ENCODE peak calls at places on chromosomes 16 and 17, in four cellular contexts. F, L, B and E are unnamed samples.

GRCh38 chr16:84999857-85000480 is 11.4 kb downstream of the ZDHHC7 start:
- DNase-seq in F (no peak), L (no peak), B (no peak), E (no peak)

GRCh38 chr17:50872710-50873424 is 6.7 kb upstream of the TOB1 start:
- DNase-seq in F (no peak), L (no peak), B (no peak), E (no peak)

GRCh38 chr16:68000450-68000849 is 1.2 kb upstream of the DPEP2 start:
- DNase-seq in F (no peak), L (no peak), B (no peak), E (no peak)

GRCh38 chr16:67329901-67330300 is 3.3 kb downstream of the LRRC36 start:
- DNase-seq in F (no peak), L (no peak), B (no peak), E (no peak)

GRCh38 chr16:16073884-16074781 is 124.7 kb downstream of the ABCC1 start:
- DNase-seq in F (peak), L (peak), B (no peak), E (peak)

GRCh38 chr17:10384175-10384574 is 11.4 kb upstream of the MYH13 start:
- DNase-seq in F (no peak), L (no peak), B (no peak), E (no peak)

GRCh38 chr17:50270430-50271172 is 3.7 kb upstream of the TMEM92 start:
- DNase-seq in F (no peak), L (peak), B (no peak), E (no peak)

GRCh38 chr16:1164382-1164781 is 11.5 kb downstream of the CACNA1H start:
- DNase-seq in F (no peak), L (no peak), B (no peak), E (no peak)

GRCh38 chr16:83328936-83329335 is 478.8 kb upstream of the HSBP1 start:
- DNase-seq in F (no peak), L (no peak), B (no peak), E (no peak)

DNA sequence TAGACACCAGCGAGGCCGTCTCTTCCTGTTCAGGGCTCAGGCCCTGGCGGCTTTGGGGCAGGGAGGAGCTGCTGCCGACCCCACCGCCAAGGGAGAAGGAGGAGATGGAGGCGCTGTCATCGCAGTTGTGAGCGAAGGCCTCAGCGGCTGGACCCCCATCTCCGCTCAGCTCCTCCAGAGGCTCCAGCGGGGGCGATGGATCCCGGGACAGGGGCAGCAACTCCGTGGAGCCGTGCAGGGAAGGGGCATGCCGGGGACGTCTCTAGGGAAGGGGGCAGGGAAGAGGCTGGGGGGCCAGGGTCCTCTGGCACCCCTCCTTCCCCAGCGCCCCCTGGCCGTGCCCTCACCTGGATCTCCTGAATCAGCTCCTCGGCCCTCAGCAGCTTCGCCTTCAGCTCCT is 10.7 kb downstream of the RABEP2 start:
- DNase-seq in F (no peak), L (no peak), B (no peak), E (no peak)
- TF ChIP-seq JUND in F (no peak), L (no peak), B (no peak), E (no peak)

GRCh38 chr17:29582767-29583166 is 6.7 kb downstream of the GIT1 start:
- DNase-seq in F (no peak), L (no peak), B (no peak), E (no peak)

GRCh38 chr17:29579866-29580771 is 9.3 kb downstream of the GIT1 start:
- DNase-seq in F (peak), L (peak), B (no peak), E (peak)

GRCh38 chr17:29583324-29584248 is 5.9 kb downstream of the GIT1 start:
- DNase-seq in F (no peak), L (no peak), B (no peak), E (no peak)

GRCh38 chr17:29581583-29582253 is 7.7 kb downstream of the GIT1 start:
- DNase-seq in F (no peak), L (no peak), B (no peak), E (no peak)

DNA sequence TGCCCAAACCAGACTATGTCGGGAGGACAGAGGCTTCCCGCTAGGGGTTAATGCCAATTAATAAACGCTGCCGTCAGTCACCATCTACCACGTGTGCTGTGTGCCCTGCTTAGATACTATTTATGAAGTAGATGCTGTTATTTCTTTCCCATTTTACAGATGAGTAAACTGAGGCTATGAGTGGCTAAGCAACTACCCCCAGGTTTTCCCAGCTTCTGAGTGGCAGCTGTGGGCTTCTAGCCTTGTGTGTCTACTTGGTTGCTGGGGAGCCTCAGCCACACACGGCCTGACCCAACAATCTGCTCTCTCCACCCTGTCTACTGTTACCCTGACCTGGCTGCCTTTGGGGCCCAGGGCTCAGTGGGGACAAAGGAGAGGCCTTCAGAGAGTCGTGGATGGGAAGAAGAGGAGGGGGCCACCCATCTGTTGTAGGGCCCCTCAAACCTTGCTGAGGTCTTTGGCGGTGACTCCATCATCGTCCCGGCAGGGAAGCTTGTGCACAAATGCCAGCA is 7.1 kb downstream of the GIT1 start:
- DNase-seq in F (no peak), L (no peak), B (no peak), E (no peak)
- TF ChIP-seq JUND in F (no peak), L (no peak), B (no peak), E (no peak)

GRCh38 chr16:89693289-89693731 is 6.8 kb downstream of the CDK10 start:
- DNase-seq in F (no peak), L (no peak), B (no peak), E (no peak)
- TF ChIP-seq JUND in F (no peak), L (no peak), B (no peak), E (no peak)

DNA sequence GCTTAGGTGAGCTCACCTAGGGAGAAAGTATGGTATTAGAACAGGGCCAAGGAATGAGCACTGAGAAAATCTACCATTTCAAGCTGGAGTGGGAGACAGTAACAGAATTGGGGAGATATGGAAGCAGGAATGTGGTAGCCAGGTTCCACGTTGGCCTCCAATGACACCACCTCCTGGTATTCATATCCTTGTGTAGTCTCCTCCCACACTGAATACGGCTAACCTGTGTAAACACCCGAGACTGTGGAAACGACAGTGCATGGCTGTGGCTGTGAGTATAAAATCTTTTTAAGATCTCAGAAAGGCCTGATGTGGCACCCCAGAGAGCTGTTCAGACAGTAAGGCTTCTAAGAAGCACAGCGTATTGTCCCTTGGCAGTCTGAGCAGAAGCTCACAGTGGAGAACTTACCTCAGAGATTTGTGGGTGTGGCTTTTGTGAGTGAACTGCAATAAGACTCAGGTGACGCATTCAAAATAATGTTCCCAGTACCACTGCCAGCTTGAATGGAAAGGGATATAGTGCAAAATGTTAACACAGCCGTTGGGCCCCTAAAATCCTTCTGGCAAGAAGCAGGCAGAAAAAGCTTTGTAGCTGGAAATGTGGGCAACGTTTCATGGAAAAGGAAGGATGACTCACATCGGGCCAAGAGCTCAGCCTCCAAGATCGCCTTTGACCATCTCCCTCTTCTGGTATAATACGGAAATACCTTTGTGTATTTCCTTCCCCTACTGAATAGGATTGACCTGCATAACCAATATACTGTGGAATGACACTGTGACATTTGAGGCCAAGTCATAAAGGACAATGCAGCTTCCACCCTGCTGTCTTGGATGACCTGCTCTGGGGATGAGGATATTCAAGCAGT is 14.4 kb downstream of the SDR42E1 start:
- DNase-seq in F (peak), L (no peak), B (no peak), E (peak)
- TF ChIP-seq JUND in F (no peak), L (peak), B (no peak), E (no peak)

DNA sequence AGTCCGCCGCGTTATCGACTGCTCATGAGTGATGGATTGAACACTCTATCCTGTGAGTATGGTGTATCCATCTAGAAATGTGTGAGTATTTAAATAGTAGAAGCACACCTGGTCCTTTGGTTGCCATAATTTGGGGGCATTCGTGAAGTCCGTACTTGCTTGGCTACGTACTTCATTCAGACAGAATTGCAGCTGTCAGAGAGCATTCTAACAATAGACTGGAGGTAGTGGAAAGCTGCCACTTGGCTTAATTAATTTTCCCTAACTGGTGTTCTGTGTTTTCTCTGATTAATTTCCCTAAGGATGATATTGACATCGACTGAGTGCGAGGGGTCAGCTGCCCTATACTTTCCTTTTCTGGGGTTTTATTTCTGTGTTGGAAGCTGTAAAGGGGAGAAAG is 14.1 kb downstream of the RPA1 start:
- DNase-seq in F (no peak), L (no peak), B (no peak), E (no peak)
- TF ChIP-seq JUND in F (no peak), L (no peak), B (no peak), E (no peak)

GRCh38 chr16:28537964-28538732 is 626 bp downstream of the NUPR1 start:
- DNase-seq in F (no peak), L (no peak), B (no peak), E (no peak)

GRCh38 chr16:28534542-28535373 is 4.0 kb downstream of the NUPR1 start:
- DNase-seq in F (no peak), L (no peak), B (no peak), E (no peak)

GRCh38 chr16:28538733-28539596 is at the start of gene NUPR1:
- DNase-seq in F (peak), L (no peak), B (no peak), E (peak)

GRCh38 chr16:28532940-28533647 is 5.7 kb downstream of the NUPR1 start:
- DNase-seq in F (peak), L (no peak), B (no peak), E (no peak)

GRCh38 chr16:28537076-28537475 is 1.7 kb downstream of the NUPR1 start:
- DNase-seq in F (peak), L (no peak), B (no peak), E (no peak)
- TF ChIP-seq JUND in F (no peak), L (no peak), B (no peak), E (no peak)

GRCh38 chr16:56321159-56321558 is 104.2 kb downstream of the AMFR start:
- DNase-seq in F (no peak), L (no peak), B (no peak), E (no peak)
- TF ChIP-seq JUND in F (no peak), L (no peak), B (no peak), E (no peak)

DNA sequence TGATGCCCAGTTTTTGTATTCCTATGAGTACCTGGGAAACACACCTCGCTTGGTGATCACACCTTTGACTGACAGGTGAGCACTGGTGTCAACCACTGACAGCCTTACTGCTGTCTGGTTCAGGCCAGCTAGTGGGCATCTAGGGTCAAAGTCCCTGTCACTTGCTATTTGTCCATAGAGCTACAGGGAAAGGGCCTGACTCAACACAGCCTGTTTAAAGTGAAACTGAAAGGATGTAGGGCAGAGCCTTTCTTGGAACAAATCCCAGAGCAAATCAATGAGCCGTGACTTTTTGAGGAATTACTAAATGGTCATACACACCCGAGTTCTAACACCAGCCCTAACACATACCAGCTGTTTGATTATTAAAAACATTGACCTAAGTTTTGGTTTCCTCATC is 106.8 kb downstream of the DNAH9 start:
- DNase-seq in F (peak), L (no peak), B (no peak), E (no peak)
- TF ChIP-seq JUND in F (no peak), L (no peak), B (no peak), E (no peak)